ENCODE peak calls at places on chromosomes 12 and 14, in five cellular contexts. C is suprapubic skin, G is tibial nerve, J is A549, Y is HepG2. F is an unnamed sample.

GRCh38 chr12:71556881-71557280 is 106.8 kb downstream of the ZFC3H1 start:
- DNase-seq in C (no peak), G (no peak), J (peak), Y (peak), F (no peak)

GRCh38 chr14:65234752-65235361 is 132.5 kb upstream of the MAX start:
- DNase-seq in C (no peak), G (no peak), J (no peak), Y (no peak), F (no peak)

GRCh38 chr14:71472961-71473340 is 459.3 kb upstream of the RGS6 start:
- DNase-seq in C (no peak), G (no peak), J (no peak), Y (no peak), F (no peak)

GRCh38 chr12:56461235-56462159 is 6.9 kb upstream of the SPRYD4 start:
- DNase-seq in C (no peak), G (no peak), J (peak), Y (peak), F (no peak)

GRCh38 chr14:57982802-57983201 is 116.9 kb upstream of the SLC35F4 start:
- DNase-seq in C (no peak), G (no peak), J (no peak), Y (no peak), F (peak)

GRCh38 chr12:3542911-3543310 is 51.9 kb downstream of the PRMT8 start:
- DNase-seq in C (no peak), G (no peak), J (no peak), Y (peak), F (no peak)

GRCh38 chr12:57940915-57941164 is 527 bp upstream of the ATP23 start:
- DNase-seq in C (no peak), G (no peak), J (no peak), Y (no peak), F (no peak)

GRCh38 chr12:121536929-121537813 is 43.7 kb downstream of the KDM2B start:
- DNase-seq in C (peak), G (peak), J (peak), Y (peak), F (peak)

GRCh38 chr12:53453953-53454640 is 2.2 kb downstream of the PCBP2 start:
- DNase-seq in C (no peak), G (no peak), J (no peak), Y (no peak), F (no peak)

GRCh38 chr12:27571463-27571862 is 47.5 kb downstream of the PPFIBP1 start:
- DNase-seq in C (no peak), G (no peak), J (no peak), Y (no peak), F (no peak)

GRCh38 chr14:34030864-34031263 is 80.0 kb upstream of the EGLN3 start:
- DNase-seq in C (no peak), G (peak), J (no peak), Y (no peak), F (peak)

GRCh38 chr12:56230449-56231183 is 765 bp downstream of the SLC39A5 start:
- DNase-seq in C (no peak), G (no peak), J (no peak), Y (peak), F (no peak)

GRCh38 chr12:103109861-103110260 is 152.4 kb downstream of the ASCL1 start:
- DNase-seq in C (no peak), G (no peak), J (no peak), Y (no peak), F (no peak)

GRCh38 chr12:21940972-21941521 is at the start of gene ABCC9:
- DNase-seq in C (peak), G (peak), J (no peak), Y (no peak), F (peak)

GRCh38 chr12:21941522-21942376 is 523 bp upstream of the ABCC9 start:
- DNase-seq in C (peak), G (no peak), J (no peak), Y (no peak), F (peak)

GRCh38 chr12:21942377-21942703 is 1.1 kb upstream of the ABCC9 start:
- DNase-seq in C (no peak), G (no peak), J (no peak), Y (no peak), F (no peak)

GRCh38 chr12:21946983-21947382 is 5.8 kb upstream of the ABCC9 start:
- DNase-seq in C (no peak), G (no peak), J (no peak), Y (no peak), F (no peak)

DNA sequence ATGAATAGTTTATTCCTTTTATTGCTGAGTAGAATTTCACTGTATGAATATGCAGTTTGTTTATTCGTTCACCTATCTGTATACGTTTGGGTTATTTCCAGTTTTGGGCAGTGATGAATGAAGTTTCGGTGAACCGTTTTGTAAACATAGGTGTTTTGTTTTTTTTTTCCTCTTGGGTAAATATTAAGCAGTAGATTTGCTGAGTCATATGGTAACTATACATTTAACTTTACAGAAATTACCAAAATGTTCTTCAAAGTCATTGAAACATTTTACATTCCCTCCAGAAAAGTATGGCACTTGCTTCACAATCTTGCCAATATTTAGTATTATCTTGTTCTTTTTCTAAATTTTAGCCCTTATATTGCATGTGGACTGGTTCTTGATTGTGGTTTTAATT is 3.8 kb upstream of the ABCC9 start:
- DNase-seq in C (no peak), G (no peak), J (no peak), Y (no peak), F (no peak)
- TF ChIP-seq POLR2A in C (no peak), G (no peak), J (no peak), Y (no peak), F (no peak)

GRCh38 chr12:967641-968040 is 18.1 kb upstream of the RAD52 start:
- DNase-seq in C (no peak), G (no peak), J (no peak), Y (no peak), F (no peak)
- TF ChIP-seq POLR2A in C (no peak), G (no peak), J (no peak), Y (no peak), F (no peak)

GRCh38 chr14:104694991-104695659 is 5.7 kb downstream of the INF2 start:
- DNase-seq in C (no peak), G (no peak), J (no peak), Y (no peak), F (no peak)
- TF ChIP-seq POLR2A in C (no peak), G (no peak), J (no peak), Y (no peak), F (no peak)

GRCh38 chr14:89933002-89933401 is 21.5 kb downstream of the EFCAB11 start:
- DNase-seq in C (no peak), G (no peak), J (no peak), Y (no peak), F (no peak)
- TF ChIP-seq POLR2A in C (no peak), G (no peak), J (no peak), Y (no peak), F (no peak)

DNA sequence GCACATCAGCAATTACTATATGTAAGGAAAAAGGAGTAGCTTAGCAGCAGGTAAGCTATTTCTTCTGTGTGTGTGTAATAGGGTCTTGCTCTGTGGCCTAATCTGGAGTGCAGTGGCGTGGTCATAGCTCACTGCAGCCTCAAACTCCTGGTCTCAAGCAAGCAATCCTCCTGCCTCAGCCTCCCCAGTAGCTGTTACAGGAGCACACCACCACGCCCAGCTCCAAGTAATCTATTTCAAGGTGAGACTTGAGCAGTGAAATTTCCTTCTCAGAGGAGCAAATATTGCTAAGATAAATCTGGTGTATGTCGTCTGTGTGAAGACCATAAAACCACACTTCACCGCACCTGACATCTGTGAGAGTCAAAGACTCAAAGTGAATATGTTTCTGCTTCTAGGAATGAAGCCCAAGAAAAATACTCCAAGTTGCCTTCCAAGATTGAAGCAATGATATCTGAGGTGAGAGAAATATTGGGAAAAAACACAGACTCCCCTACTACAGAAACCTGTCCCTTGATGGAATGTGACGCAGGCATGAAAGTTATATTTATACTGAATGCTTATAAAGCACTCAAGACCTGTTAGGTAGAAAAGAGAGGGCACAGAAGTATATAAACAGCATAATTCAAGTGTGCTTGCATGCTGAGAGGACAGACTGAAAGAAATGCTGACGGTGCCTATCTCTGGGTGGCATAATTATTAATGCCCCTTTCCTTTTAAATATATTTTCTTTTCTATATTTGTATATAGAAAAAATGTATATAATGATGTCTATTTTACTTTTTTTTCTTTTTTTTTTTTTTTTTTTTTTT is 2.5 kb upstream of the SELPLG start:
- DNase-seq in C (no peak), G (no peak), J (no peak), Y (no peak), F (no peak)
- TF ChIP-seq POLR2A in C (no peak), G (no peak), J (no peak), Y (no peak), F (no peak)

GRCh38 chr14:24116111-24116809 is 1.5 kb upstream of the NRL start:
- DNase-seq in C (no peak), G (no peak), J (no peak), Y (no peak), F (no peak)

GRCh38 chr14:24115451-24116110 is 832 bp upstream of the NRL start:
- DNase-seq in C (no peak), G (no peak), J (no peak), Y (no peak), F (no peak)

GRCh38 chr14:24113379-24113800 is 1.2 kb upstream of the DCAF11 start:
- DNase-seq in C (no peak), G (no peak), J (no peak), Y (no peak), F (peak)

GRCh38 chr14:24114536-24115450 is at the start of the genes DCAF11 and NRL:
- DNase-seq in C (peak), G (peak), J (peak), Y (peak), F (peak)

GRCh38 chr14:24113801-24114535 is 609 bp upstream of the DCAF11 start:
- DNase-seq in C (peak), G (peak), J (peak), Y (peak), F (peak)
- TF ChIP-seq POLR2A in C (no peak), G (no peak), J (peak), Y (peak), F (no peak)

DNA sequence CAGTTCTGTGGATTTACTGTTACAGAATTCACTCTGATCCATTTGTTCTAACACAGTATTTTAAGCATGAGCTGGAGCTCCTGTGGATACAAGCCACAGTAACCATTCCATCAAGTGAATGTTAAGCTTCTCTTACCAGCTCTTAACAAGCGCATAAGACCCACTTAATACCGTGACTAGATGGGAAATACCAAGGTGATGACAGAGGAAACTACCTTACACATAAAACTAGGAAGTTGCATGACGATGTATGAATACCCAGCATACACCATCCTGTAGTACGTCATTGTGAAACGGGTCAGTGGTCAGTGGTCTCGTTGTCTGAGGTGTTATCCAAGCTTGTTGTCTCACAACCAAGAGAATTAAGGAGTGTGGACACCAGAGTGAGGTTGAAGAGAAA is 2.0 kb upstream of the GALC start:
- DNase-seq in C (no peak), G (no peak), J (no peak), Y (peak), F (no peak)
- TF ChIP-seq POLR2A in C (no peak), G (no peak), J (no peak), Y (no peak), F (no peak)

GRCh38 chr12:82970614-82971013 is 283.9 kb downstream of the TMTC2 start:
- DNase-seq in C (no peak), G (no peak), J (no peak), Y (no peak), F (no peak)

GRCh38 chr12:82964446-82964845 is 277.7 kb downstream of the TMTC2 start:
- DNase-seq in C (no peak), G (no peak), J (no peak), Y (no peak), F (no peak)

GRCh38 chr12:82966160-82966559 is 279.5 kb downstream of the TMTC2 start:
- DNase-seq in C (no peak), G (no peak), J (no peak), Y (no peak), F (no peak)

GRCh38 chr12:82972624-82973023 is 285.9 kb downstream of the TMTC2 start:
- DNase-seq in C (no peak), G (no peak), J (no peak), Y (no peak), F (no peak)

GRCh38 chr12:82968644-82969339 is 282.1 kb downstream of the TMTC2 start:
- DNase-seq in C (no peak), G (no peak), J (no peak), Y (no peak), F (no peak)
- TF ChIP-seq POLR2A in C (no peak), G (no peak), J (no peak), Y (no peak), F (no peak)

GRCh38 chr14:54440870-54441868 is at the start of gene CNIH1:
- DNase-seq in C (peak), G (peak), J (peak), Y (peak), F (peak)
- TF ChIP-seq POLR2A in C (peak), G (peak), J (peak), Y (peak), F (no peak)